ENCODE peak calls at places on chromosome 1, in seven cellular contexts. One of them, this sample, is unnamed.

GRCh38 chr1:32984090-32984828 is 19.6 kb upstream of the RNF19B start:
- DNase-seq in A549: no peak
- DNase-seq in tibial nerve: no peak
- DNase-seq in H1: no peak
- DNase-seq in ovary: no peak
- DNase-seq in uterus: no peak
- DNase-seq in prostate gland: no peak
- DNase-seq in this sample: no peak

GRCh38 chr1:97245682-97246081 is 524.1 kb downstream of the PTBP2 start:
- DNase-seq in A549: no peak
- DNase-seq in tibial nerve: no peak
- DNase-seq in H1: no peak
- DNase-seq in ovary: no peak
- DNase-seq in uterus: no peak
- DNase-seq in prostate gland: no peak
- DNase-seq in this sample: no peak

GRCh38 chr1:30612666-30613065 is 110.7 kb downstream of the MATN1 start:
- DNase-seq in A549: no peak
- DNase-seq in tibial nerve: no peak
- DNase-seq in H1: no peak
- DNase-seq in ovary: no peak
- DNase-seq in uterus: no peak
- DNase-seq in prostate gland: no peak
- DNase-seq in this sample: no peak

GRCh38 chr1:157034137-157034800 is 11.3 kb downstream of the ARHGEF11 start:
- DNase-seq in A549: no peak
- DNase-seq in tibial nerve: no peak
- DNase-seq in H1: no peak
- DNase-seq in ovary: no peak
- DNase-seq in uterus: no peak
- DNase-seq in prostate gland: no peak
- DNase-seq in this sample: no peak

GRCh38 chr1:113133038-113133437 is 60.0 kb downstream of the LRIG2 start:
- DNase-seq in A549: no peak
- DNase-seq in tibial nerve: no peak
- DNase-seq in H1: no peak
- DNase-seq in ovary: no peak
- DNase-seq in uterus: no peak
- DNase-seq in prostate gland: no peak
- DNase-seq in this sample: no peak

GRCh38 chr1:81832573-81832972 is 31.8 kb downstream of the ADGRL2 start:
- DNase-seq in A549: no peak
- DNase-seq in tibial nerve: no peak
- DNase-seq in H1: no peak
- DNase-seq in ovary: no peak
- DNase-seq in uterus: no peak
- DNase-seq in prostate gland: no peak
- DNase-seq in this sample: no peak

GRCh38 chr1:203526572-203526971 is 32.6 kb downstream of the OPTC start:
- DNase-seq in A549: no peak
- DNase-seq in tibial nerve: no peak
- DNase-seq in H1: no peak
- DNase-seq in ovary: no peak
- DNase-seq in uterus: no peak
- DNase-seq in prostate gland: no peak
- DNase-seq in this sample: no peak

GRCh38 chr1:37858931-37859506 is 373 bp downstream of the MTF1 start:
- DNase-seq in A549: no peak
- DNase-seq in tibial nerve: no peak
- DNase-seq in H1: no peak
- DNase-seq in ovary: no peak
- DNase-seq in uterus: no peak
- DNase-seq in prostate gland: no peak
- DNase-seq in this sample: peak; percentile 22

GRCh38 chr1:4091996-4092395 is 191.9 kb upstream of the C1orf174 start:
- DNase-seq in A549: no peak
- DNase-seq in tibial nerve: no peak
- DNase-seq in H1: no peak
- DNase-seq in ovary: no peak
- DNase-seq in uterus: no peak
- DNase-seq in prostate gland: no peak
- DNase-seq in this sample: no peak

GRCh38 chr1:169363046-169363756 is 4.4 kb downstream of the NME7 start:
- DNase-seq in A549: no peak
- DNase-seq in tibial nerve: no peak
- DNase-seq in H1: no peak
- DNase-seq in ovary: no peak
- DNase-seq in uterus: no peak
- DNase-seq in prostate gland: no peak
- DNase-seq in this sample: no peak

GRCh38 chr1:153790996-153791855 is 16.0 kb downstream of the SLC27A3 start:
- DNase-seq in A549: no peak
- DNase-seq in tibial nerve: no peak
- DNase-seq in H1: no peak
- DNase-seq in ovary: no peak
- DNase-seq in uterus: peak; percentile 47
- DNase-seq in prostate gland: no peak
- DNase-seq in this sample: no peak

GRCh38 chr1:210541680-210542358 is 213.1 kb downstream of the HHAT start:
- DNase-seq in A549: peak; percentile 20
- DNase-seq in tibial nerve: no peak
- DNase-seq in H1: no peak
- DNase-seq in ovary: no peak
- DNase-seq in uterus: no peak
- DNase-seq in prostate gland: no peak
- DNase-seq in this sample: no peak

GRCh38 chr1:15703562-15703961 is 19.4 kb downstream of the PLEKHM2 start:
- DNase-seq in A549: no peak
- DNase-seq in tibial nerve: peak; percentile 82
- DNase-seq in H1: no peak
- DNase-seq in ovary: peak; percentile 92
- DNase-seq in uterus: peak; percentile 86
- DNase-seq in prostate gland: peak; percentile 49
- DNase-seq in this sample: peak; percentile 71

GRCh38 chr1:110874303-110875215 is 1.6 kb downstream of the CD53 start:
- DNase-seq in A549: peak; percentile 5
- DNase-seq in tibial nerve: no peak
- DNase-seq in H1: no peak
- DNase-seq in ovary: no peak
- DNase-seq in uterus: no peak
- DNase-seq in prostate gland: no peak
- DNase-seq in this sample: no peak

GRCh38 chr1:236819856-236820255 is 24.8 kb downstream of the MTR start:
- DNase-seq in A549: no peak
- DNase-seq in tibial nerve: no peak
- DNase-seq in H1: no peak
- DNase-seq in ovary: no peak
- DNase-seq in uterus: no peak
- DNase-seq in prostate gland: no peak
- DNase-seq in this sample: no peak

GRCh38 chr1:169486281-169486904 is 649 bp upstream of the SLC19A2 start:
- DNase-seq in A549: no peak
- DNase-seq in tibial nerve: no peak
- DNase-seq in H1: no peak
- DNase-seq in ovary: peak; percentile 48
- DNase-seq in uterus: peak; percentile 25
- DNase-seq in prostate gland: no peak
- DNase-seq in this sample: no peak

GRCh38 chr1:21653744-21654100 is 15.4 kb downstream of the RAP1GAP start:
- DNase-seq in A549: no peak
- DNase-seq in tibial nerve: no peak
- DNase-seq in H1: no peak
- DNase-seq in ovary: no peak
- DNase-seq in uterus: no peak
- DNase-seq in prostate gland: no peak
- DNase-seq in this sample: no peak

GRCh38 chr1:174682419-174683008 is 234.8 kb downstream of the GPR52 start:
- DNase-seq in A549: no peak
- DNase-seq in tibial nerve: no peak
- DNase-seq in H1: no peak
- DNase-seq in ovary: no peak
- DNase-seq in uterus: no peak
- DNase-seq in prostate gland: no peak
- DNase-seq in this sample: no peak

GRCh38 chr1:230507671-230508407 is 81.7 kb upstream of the PGBD5 start:
- DNase-seq in A549: no peak
- DNase-seq in tibial nerve: no peak
- DNase-seq in H1: no peak
- DNase-seq in ovary: no peak
- DNase-seq in uterus: no peak
- DNase-seq in prostate gland: no peak
- DNase-seq in this sample: no peak

GRCh38 chr1:5921129-5921528 is 71.1 kb downstream of the NPHP4 start:
- DNase-seq in A549: no peak
- DNase-seq in tibial nerve: no peak
- DNase-seq in H1: no peak
- DNase-seq in ovary: no peak
- DNase-seq in uterus: no peak
- DNase-seq in prostate gland: no peak
- DNase-seq in this sample: no peak

GRCh38 chr1:8373547-8374270 is 55.8 kb downstream of the SLC45A1 start:
- DNase-seq in A549: no peak
- DNase-seq in tibial nerve: peak; percentile 81
- DNase-seq in H1: no peak
- DNase-seq in ovary: peak; percentile 77
- DNase-seq in uterus: peak; percentile 86
- DNase-seq in prostate gland: peak; percentile 80
- DNase-seq in this sample: peak; percentile 90

DNA sequence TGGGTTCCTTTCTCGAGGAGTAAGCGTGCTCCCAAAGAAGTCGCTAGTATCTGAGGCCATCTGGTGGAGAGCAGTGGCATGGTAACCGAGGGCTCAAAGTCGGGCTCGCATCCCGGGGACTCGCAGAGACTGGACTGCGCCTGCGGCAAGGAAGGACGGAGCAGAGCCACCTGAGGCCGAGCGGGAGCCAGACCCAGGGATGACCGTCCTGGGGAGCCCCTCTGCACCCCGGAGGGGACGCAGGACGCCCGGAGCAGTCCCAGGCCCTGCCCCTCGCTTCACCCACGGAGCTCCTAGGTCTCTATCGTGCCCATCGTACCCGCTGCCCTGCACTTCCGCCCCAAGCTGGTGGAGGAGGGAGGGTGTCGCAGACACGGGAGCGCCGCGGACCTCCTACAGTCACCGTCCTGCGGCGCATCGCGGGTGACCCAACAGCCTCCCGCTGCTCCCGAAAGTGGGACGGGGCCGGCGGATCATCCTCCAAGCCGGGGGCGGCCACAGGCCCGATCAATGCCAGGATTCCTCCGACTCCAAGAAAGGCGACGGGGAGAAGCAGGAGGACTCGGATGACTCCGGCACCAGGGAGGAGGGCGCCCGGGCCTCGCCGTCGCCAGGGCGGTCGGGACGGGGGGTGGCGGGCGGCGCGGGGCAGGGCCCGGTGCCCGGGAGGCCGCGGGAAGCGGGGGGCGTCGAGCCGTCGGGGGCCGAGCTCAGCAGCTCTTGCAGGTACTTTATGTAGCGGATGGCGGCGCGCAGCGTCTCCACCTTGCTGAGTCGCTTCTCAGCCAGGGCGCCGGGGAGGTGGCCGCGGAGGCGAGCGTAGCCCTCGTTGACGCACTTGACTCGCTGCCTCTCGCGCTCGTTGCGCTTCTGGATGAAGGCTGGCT is 2.3 kb upstream of the CACNA1S start:
- DNase-seq in A549: peak; percentile 93
- DNase-seq in tibial nerve: peak; percentile 87
- DNase-seq in H1: peak; percentile 90
- DNase-seq in ovary: peak; percentile 86
- DNase-seq in uterus: peak; percentile 84
- DNase-seq in prostate gland: peak; percentile 92
- DNase-seq in this sample: peak; percentile 94
- TF ChIP-seq POLR2A in A549: peak; percentile 78
- TF ChIP-seq POLR2A in tibial nerve: no peak
- TF ChIP-seq POLR2A in H1: no peak
- TF ChIP-seq POLR2A in ovary: peak; percentile 29
- TF ChIP-seq POLR2A in uterus: peak; percentile 65
- TF ChIP-seq POLR2A in prostate gland: peak; percentile 82
- TF ChIP-seq POLR2A in this sample: peak; percentile 12

GRCh38 chr1:41749992-41750745 is 168.6 kb downstream of the HIVEP3 start:
- DNase-seq in A549: no peak
- DNase-seq in tibial nerve: no peak
- DNase-seq in H1: no peak
- DNase-seq in ovary: no peak
- DNase-seq in uterus: no peak
- DNase-seq in prostate gland: no peak
- DNase-seq in this sample: no peak
- H3K4me1 ChIP-seq in A549: no peaks in the 10 kb centered on the region
- H3K4me1 ChIP-seq in tibial nerve: peaks cover 5% of the 10 kb centered on the region
- H3K4me1 ChIP-seq in H1: peaks cover 5% of the 10 kb centered on the region
- H3K4me1 ChIP-seq in ovary: no peaks in the 10 kb centered on the region
- H3K4me1 ChIP-seq in uterus: no peaks in the 10 kb centered on the region
- H3K4me1 ChIP-seq in prostate gland: no peaks in the 10 kb centered on the region
- H3K4me1 ChIP-seq in this sample: peaks cover 11% of the 10 kb centered on the region

DNA sequence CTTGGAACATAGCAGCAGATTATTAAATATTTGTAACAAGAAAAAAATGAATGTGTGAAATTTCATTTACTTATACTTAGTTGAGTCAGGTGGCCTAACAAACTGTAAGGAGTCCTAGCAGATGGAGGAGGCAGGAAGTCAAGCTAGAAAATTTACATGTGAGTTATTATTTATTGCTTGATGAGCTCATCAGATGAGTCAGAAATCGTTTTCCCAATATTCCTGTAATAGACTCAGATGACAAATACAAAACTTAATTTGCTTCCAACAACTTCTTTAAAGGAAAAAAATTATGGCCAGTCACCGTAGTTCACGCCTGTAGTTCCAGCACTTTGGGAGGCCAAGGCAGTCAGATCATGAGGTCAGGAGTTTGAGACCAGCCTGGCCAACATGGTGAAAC is 44.1 kb upstream of the PRRC2C start:
- DNase-seq in A549: peak; percentile 50
- DNase-seq in tibial nerve: no peak
- DNase-seq in H1: no peak
- DNase-seq in ovary: no peak
- DNase-seq in uterus: no peak
- DNase-seq in prostate gland: no peak
- DNase-seq in this sample: no peak
- H3K4me3 ChIP-seq in A549: no peak overlapping the region
- H3K4me3 ChIP-seq in tibial nerve: no peak overlapping the region
- H3K4me3 ChIP-seq in H1: no peak overlapping the region
- H3K4me3 ChIP-seq in ovary: no peak overlapping the region
- H3K4me3 ChIP-seq in uterus: no peak overlapping the region
- H3K4me3 ChIP-seq in prostate gland: no peak overlapping the region
- H3K4me3 ChIP-seq in this sample: no peak overlapping the region

DNA sequence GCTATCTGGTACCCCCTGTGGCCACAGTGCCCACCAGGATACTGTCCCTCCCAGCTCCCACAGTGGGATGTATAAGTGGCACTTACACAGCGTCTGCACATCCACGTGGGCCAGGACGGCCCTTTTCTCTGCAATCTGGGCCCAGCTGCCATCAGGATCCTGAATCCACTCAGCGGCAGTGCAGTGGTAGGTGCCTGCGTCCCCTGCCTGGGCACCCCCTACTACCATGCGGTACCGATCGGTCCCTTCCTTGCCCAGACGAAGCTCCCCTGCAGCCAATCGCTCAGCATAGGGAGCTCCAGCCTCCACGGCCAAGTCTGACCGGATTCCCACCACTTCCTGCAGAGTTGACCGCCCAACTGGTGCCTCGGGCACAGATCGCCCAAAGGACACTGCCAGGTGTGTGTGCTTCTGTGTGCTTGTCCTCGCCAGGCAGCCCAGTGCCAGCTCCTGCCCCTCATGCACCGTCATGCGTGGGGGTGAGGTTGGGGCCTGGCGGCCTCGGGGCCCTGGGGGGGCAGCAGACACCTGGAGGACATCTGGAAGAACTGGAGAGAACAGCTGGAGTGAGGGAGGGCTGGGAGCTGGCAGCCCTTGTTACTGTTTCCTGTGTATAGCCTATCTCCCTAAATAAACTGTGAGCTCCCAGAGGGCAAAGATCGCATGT is 4.7 kb downstream of the IGSF8 start:
- DNase-seq in A549: no peak
- DNase-seq in tibial nerve: no peak
- DNase-seq in H1: no peak
- DNase-seq in ovary: no peak
- DNase-seq in uterus: no peak
- DNase-seq in prostate gland: no peak
- DNase-seq in this sample: no peak
- TF ChIP-seq POLR2A in A549: no peak
- TF ChIP-seq POLR2A in tibial nerve: no peak
- TF ChIP-seq POLR2A in H1: no peak
- TF ChIP-seq POLR2A in ovary: no peak
- TF ChIP-seq POLR2A in uterus: no peak
- TF ChIP-seq POLR2A in prostate gland: no peak
- TF ChIP-seq POLR2A in this sample: no peak

This sample was measured in gastrocnemius medialis.